ENCODE peak calls at places on chromosomes 5 and 9, in six cellular contexts. T, W, N, Y, X and M are unnamed samples.

GRCh38 chr9:115035872-115036612 is 81.9 kb downstream of the TNC start:
- DNase-seq in N (no peak), W (no peak), T (no peak), X (no peak), Y (peak), M (no peak)

GRCh38 chr5:117473075-117473595 is 898.5 kb upstream of the SEMA6A start:
- DNase-seq in X (no peak), W (no peak), Y (no peak), N (no peak), T (no peak), M (no peak)

GRCh38 chr5:164224772-164225171 is 719.4 kb downstream of the MAT2B start:
- DNase-seq in W (no peak), Y (no peak), X (no peak), N (no peak), T (no peak), M (no peak)

GRCh38 chr5:172319708-172320441 is 36.3 kb upstream of the UBTD2 start:
- DNase-seq in Y (no peak), N (no peak), T (no peak), W (no peak), X (no peak), M (no peak)

GRCh38 chr5:116947691-116948528 is 373.3 kb upstream of the SEMA6A start:
- DNase-seq in N (peak), W (peak), Y (no peak), X (peak), T (peak), M (peak)

GRCh38 chr5:7902201-7902600 is 33.3 kb downstream of the MTRR start:
- DNase-seq in W (no peak), X (no peak), Y (no peak), N (no peak), T (no peak), M (no peak)

GRCh38 chr9:137186385-137186784 is 2.0 kb downstream of the ANAPC2 start:
- DNase-seq in X (no peak), N (no peak), W (no peak), T (no peak), Y (no peak), M (no peak)

GRCh38 chr5:81949479-81949878 is 22.3 kb upstream of the ATG10 start:
- DNase-seq in X (no peak), W (no peak), Y (no peak), N (no peak), T (no peak), M (no peak)

GRCh38 chr9:134329886-134330285 is 3.6 kb downstream of the RXRA start:
- DNase-seq in W (peak), N (no peak), Y (peak), T (no peak), X (no peak), M (no peak)

GRCh38 chr9:137281345-137282116 is 4.0 kb downstream of the TOR4A start:
- DNase-seq in Y (no peak), W (no peak), T (no peak), N (no peak), X (no peak), M (no peak)

GRCh38 chr5:110441035-110441434 is 285.4 kb downstream of the TMEM232 start:
- DNase-seq in W (no peak), X (no peak), T (peak), Y (no peak), N (no peak), M (no peak)